ENCODE peak calls at places on chromosomes 16 and 17, in five cellular contexts. Y is GM12878, F is epithelial cell of esophagus, M is right atrium auricular region, G is AG10803. W is an unnamed sample.

GRCh38 chr16:67258160-67258835 is 9.5 kb downstream of the SLC9A5 start:
- DNase-seq in Y (no peak), F (no peak), M (no peak), G (no peak), W (no peak)

GRCh38 chr17:42832213-42832933 is 824 bp upstream of the PSME3 start:
- DNase-seq in Y (no peak), F (no peak), M (no peak), G (no peak), W (no peak)

GRCh38 chr17:79183221-79184158 is 108.9 kb downstream of the ENGASE start:
- DNase-seq in Y (no peak), F (peak; percentile 22), M (no peak), G (no peak), W (no peak)

GRCh38 chr17:81245024-81245664 is 6.0 kb downstream of the NDUFAF8 start:
- DNase-seq in Y (peak; percentile 45), F (no peak), M (no peak), G (no peak), W (no peak)

GRCh38 chr16:66127459-66128362 is 238.8 kb upstream of the CDH5 start:
- DNase-seq in Y (no peak), F (no peak), M (no peak), G (no peak), W (no peak)

GRCh38 chr16:50940275-50940854 is 198.5 kb downstream of the CYLD start:
- DNase-seq in Y (no peak), F (peak; percentile 48), M (no peak), G (no peak), W (no peak)

GRCh38 chr16:49856741-49857330 is 924 bp upstream of the ZNF423 start:
- DNase-seq in Y (no peak), F (peak; percentile 73), M (peak; percentile 80), G (peak; percentile 66), W (no peak)

GRCh38 chr16:59878479-59878878 is 1144.4 kb upstream of the GOT2 start:
- DNase-seq in Y (no peak), F (peak; percentile 96), M (no peak), G (peak; percentile 44), W (no peak)

GRCh38 chr17:57484081-57484666 is 227.9 kb downstream of the MSI2 start:
- DNase-seq in Y (no peak), F (no peak), M (no peak), G (peak; percentile 86), W (no peak)

GRCh38 chr17:7437369-7437863 is 1.9 kb upstream of the FGF11 start:
- DNase-seq in Y (no peak), F (no peak), M (no peak), G (no peak), W (no peak)

GRCh38 chr16:50972899-50973298 is 178.2 kb downstream of the SALL1 start:
- DNase-seq in Y (no peak), F (no peak), M (no peak), G (no peak), W (no peak)

GRCh38 chr17:39904990-39905288 is 13.5 kb downstream of the GSDMB start:
- DNase-seq in Y (no peak), F (no peak), M (no peak), G (no peak), W (no peak)

GRCh38 chr16:17803625-17804410 is 333.1 kb upstream of the XYLT1 start:
- DNase-seq in Y (no peak), F (no peak), M (no peak), G (peak; percentile 89), W (no peak)

GRCh38 chr17:60652484-60653247 is 25.0 kb upstream of the BCAS3 start:
- DNase-seq in Y (peak; percentile 52), F (no peak), M (no peak), G (no peak), W (peak; percentile 46)

GRCh38 chr16:17304814-17305169 is 166.0 kb downstream of the XYLT1 start:
- DNase-seq in Y (no peak), F (no peak), M (no peak), G (peak; percentile 62), W (no peak)

GRCh38 chr17:68718924-68719323 is 117.8 kb upstream of the FAM20A start:
- DNase-seq in Y (no peak), F (no peak), M (no peak), G (no peak), W (no peak)

GRCh38 chr17:28519236-28519635 is 13.1 kb downstream of the FOXN1 start:
- DNase-seq in Y (no peak), F (no peak), M (no peak), G (no peak), W (no peak)

GRCh38 chr16:2686912-2687507 is 4.7 kb downstream of the KCTD5 start:
- DNase-seq in Y (peak; percentile 34), F (no peak), M (no peak), G (no peak), W (peak; percentile 66)

GRCh38 chr17:30241051-30241450 is 5.6 kb upstream of the SLC6A4 start:
- DNase-seq in Y (no peak), F (no peak), M (peak; percentile 49), G (no peak), W (no peak)

GRCh38 chr16:68469728-68470460 is 21.6 kb upstream of the SMPD3 start:
- DNase-seq in Y (no peak), F (no peak), M (no peak), G (no peak), W (no peak)

GRCh38 chr17:36936455-36936934 is 780 bp upstream of the LHX1 start:
- DNase-seq in Y (no peak), F (no peak), M (no peak), G (no peak), W (no peak)

GRCh38 chr16:81526935-81527334 is 82.3 kb downstream of the CMIP start:
- DNase-seq in Y (no peak), F (peak; percentile 100), M (peak; percentile 63), G (peak; percentile 88), W (no peak)

GRCh38 chr17:41687828-41688640 is 651 bp upstream of the EIF1 start:
- DNase-seq in Y (no peak), F (peak; percentile 66), M (no peak), G (no peak), W (no peak)

GRCh38 chr16:52376677-52377300 is 170.2 kb downstream of the TOX3 start:
- DNase-seq in Y (no peak), F (no peak), M (no peak), G (no peak), W (no peak)

GRCh38 chr17:40182606-40183005 is 5.3 kb downstream of the RAPGEFL1 start:
- DNase-seq in Y (no peak), F (no peak), M (no peak), G (no peak), W (no peak)

GRCh38 chr17:40021471-40021961 is 6.3 kb downstream of the CSF3 start:
- DNase-seq in Y (no peak), F (peak; percentile 94), M (no peak), G (peak; percentile 67), W (no peak)

GRCh38 chr16:4052801-4053662 is 63.2 kb downstream of the ADCY9 start:
- DNase-seq in Y (no peak), F (peak; percentile 89), M (peak; percentile 78), G (peak; percentile 92), W (no peak)

GRCh38 chr17:5499790-5500189 is 13.4 kb downstream of the MIS12 start:
- DNase-seq in Y (no peak), F (no peak), M (no peak), G (no peak), W (no peak)

GRCh38 chr16:31484491-31485171 is 1.7 kb downstream of the SLC5A2 start:
- DNase-seq in Y (no peak), F (no peak), M (no peak), G (no peak), W (no peak)

GRCh38 chr17:81026266-81027036 is 8.5 kb upstream of the BAIAP2 start:
- DNase-seq in Y (no peak), F (no peak), M (no peak), G (no peak), W (no peak)

GRCh38 chr17:38730526-38731379 is 612 bp downstream of the CISD3 start:
- DNase-seq in Y (no peak), F (peak; percentile 39), M (peak; percentile 79), G (peak; percentile 58), W (no peak)

GRCh38 chr16:28880589-28880915 is 2.3 kb downstream of the ATP2A1 start:
- DNase-seq in Y (no peak), F (peak; percentile 18), M (no peak), G (no peak), W (no peak)
- H3K4me3 ChIP-seq in Y (peak overlapping the region; percentile 40), F (no peak overlapping the region), M (peak overlapping the region; percentile 68), G (no peak overlapping the region), W (no peak overlapping the region)

DNA sequence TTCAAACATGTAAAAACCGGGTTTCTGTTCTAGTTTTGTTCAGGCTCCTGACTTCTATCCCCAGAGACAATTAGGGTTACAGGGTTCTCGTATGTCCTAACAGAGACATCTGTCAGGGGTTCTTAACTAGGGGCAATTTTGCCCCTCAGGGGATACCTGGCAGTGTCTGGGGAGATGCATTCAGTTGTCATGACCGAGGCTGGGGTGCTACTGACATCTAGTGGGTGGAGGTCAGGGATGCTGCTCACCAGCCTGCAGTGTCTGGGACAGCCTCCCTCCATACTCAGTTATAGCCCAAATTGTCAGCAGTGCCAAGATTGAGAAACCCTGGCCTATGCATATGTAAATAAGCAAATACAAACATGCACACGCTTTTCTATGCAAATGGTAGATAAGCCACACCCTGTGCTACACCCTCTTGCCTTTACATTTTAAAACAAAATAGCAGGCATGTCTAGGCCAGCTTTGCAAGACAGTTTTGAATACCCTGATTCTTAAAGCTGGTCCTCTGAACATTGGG is 37.4 kb downstream of the CLEC16A start:
- DNase-seq in Y (no peak), F (peak; percentile 84), M (no peak), G (no peak), W (no peak)
- TF ChIP-seq CTCF in Y (peak; percentile 80), F (peak; percentile 67), M (no peak), G (peak; percentile 23), W (peak; percentile 78)

GRCh38 chr16:54150861-54151260 is 135.7 kb downstream of the IRX3 start:
- DNase-seq in Y (no peak), F (no peak), M (no peak), G (no peak), W (no peak)
- H3K4me3 ChIP-seq in Y (no peak overlapping the region), F (no peak overlapping the region), M (no peak overlapping the region), G (no peak overlapping the region), W (no peak overlapping the region)

GRCh38 chr17:78117027-78117981 is 11.3 kb downstream of the TMC6 start:
- DNase-seq in Y (no peak), F (peak; percentile 26), M (no peak), G (no peak), W (no peak)
- TF ChIP-seq CTCF in Y (peak; percentile 32), F (peak; percentile 55), M (no peak), G (no peak), W (peak; percentile 53)

DNA sequence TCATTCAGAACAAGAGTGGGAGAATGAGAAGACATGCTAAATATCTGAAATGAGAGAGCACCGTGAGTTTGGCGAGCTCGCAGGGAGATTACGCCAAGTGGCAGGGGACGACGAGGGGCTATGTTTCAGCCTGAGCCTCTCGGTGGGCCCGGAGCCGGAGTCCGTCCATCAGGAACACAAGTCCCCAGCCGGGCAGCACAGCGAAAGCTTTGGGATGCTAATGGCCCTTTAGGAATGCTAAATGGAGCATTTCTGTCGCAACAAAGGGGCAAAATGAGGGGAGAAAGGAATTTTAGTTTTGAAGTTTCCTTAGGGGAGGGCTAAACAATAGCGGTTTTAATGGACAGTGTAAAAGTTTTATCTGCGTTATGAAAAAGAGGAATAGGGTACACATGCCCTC is 33.3 kb downstream of the NTN1 start:
- DNase-seq in Y (no peak), F (no peak), M (peak; percentile 26), G (no peak), W (no peak)
- H3K4me3 ChIP-seq in Y (no peak overlapping the region), F (no peak overlapping the region), M (no peak overlapping the region), G (no peak overlapping the region), W (no peak overlapping the region)

W was measured in GM12864.